ENCODE peak calls at places on chromosomes 1 and 21, in four cellular contexts. Z, U, C and Y are unnamed samples.

GRCh38 chr1:236064674-236065508 is at the start of gene NID1:
- DNase-seq in Z (peak), U (peak), C (peak), Y (no peak)

GRCh38 chr1:24825174-24825573 is 79.9 kb downstream of the CLIC4 start:
- DNase-seq in U (no peak), Z (no peak), C (no peak), Y (no peak)

GRCh38 chr1:12480748-12481362 is 137.2 kb downstream of the DHRS3 start:
- DNase-seq in Z (peak), C (no peak), U (no peak), Y (peak)

GRCh38 chr1:23393706-23394105 is 24.1 kb upstream of the ZNF436 start:
- DNase-seq in C (no peak), Z (no peak), U (no peak), Y (no peak)

GRCh38 chr1:41355356-41355755 is 5.9 kb upstream of the FOXO6 start:
- DNase-seq in Z (no peak), C (no peak), U (no peak), Y (no peak)

GRCh38 chr21:17512245-17513213 is at the start of gene CXADR:
- DNase-seq in U (peak), C (peak), Z (peak), Y (no peak)

GRCh38 chr1:7589774-7590425 is 181.2 kb upstream of the VAMP3 start:
- DNase-seq in C (no peak), Z (no peak), U (no peak), Y (no peak)

GRCh38 chr1:22824975-22825374 is 114.3 kb downstream of the EPHB2 start:
- DNase-seq in C (no peak), U (no peak), Z (no peak), Y (no peak)

GRCh38 chr1:29677028-29678024 is 441.0 kb downstream of the PTPRU start:
- DNase-seq in U (no peak), C (no peak), Z (no peak), Y (no peak)

GRCh38 chr1:61461406-61462384 is 263.2 kb downstream of the TM2D1 start:
- DNase-seq in Z (no peak), U (no peak), C (no peak), Y (no peak)

GRCh38 chr1:75768021-75768420 is 18.0 kb upstream of the RABGGTB start:
- DNase-seq in C (no peak), Z (no peak), U (no peak), Y (no peak)

GRCh38 chr21:16587141-16587570 is 857.4 kb downstream of the USP25 start:
- DNase-seq in C (no peak), Z (peak), U (no peak), Y (peak)

GRCh38 chr1:27071049-27071416 is 58.4 kb upstream of the TENT5B start:
- DNase-seq in U (no peak), Z (no peak), C (peak), Y (no peak)

DNA sequence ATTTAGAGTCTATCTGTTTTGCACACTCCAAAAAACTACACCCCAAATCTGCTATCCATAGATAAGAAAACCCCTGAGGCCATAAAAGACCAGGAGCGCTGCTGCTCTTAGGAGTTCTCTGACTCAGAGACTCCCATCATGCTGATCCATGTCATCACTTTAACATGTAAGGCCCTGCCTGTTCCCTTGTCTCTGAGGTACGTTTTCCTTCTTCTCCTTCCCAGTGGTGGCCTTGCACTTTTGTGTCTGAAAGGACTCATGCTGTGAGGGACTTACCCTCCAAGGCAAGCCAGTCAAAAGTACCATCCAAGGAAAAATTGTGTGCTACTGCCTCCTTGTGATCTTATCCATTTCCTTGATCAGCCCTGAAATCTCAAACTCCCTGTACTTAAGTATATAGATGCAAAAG is 427.4 kb upstream of the NCAM2 start:
- DNase-seq in Z (no peak), C (no peak), U (peak), Y (no peak)
- TF ChIP-seq CTCF in Z (no peak), C (no peak), U (no peak), Y (no peak)

GRCh38 chr1:112692681-112693080 is 14.2 kb downstream of the RHOC start:
- DNase-seq in Z (no peak), C (no peak), U (no peak), Y (no peak)

GRCh38 chr1:112693821-112694220 is 13.1 kb downstream of the RHOC start:
- DNase-seq in U (no peak), Z (no peak), C (peak), Y (no peak)

GRCh38 chr1:112695276-112695675 is 11.7 kb downstream of the RHOC start:
- DNase-seq in Z (no peak), U (no peak), C (no peak), Y (no peak)

GRCh38 chr1:112696578-112697320 is 10.2 kb downstream of the RHOC start:
- DNase-seq in C (no peak), Z (no peak), U (no peak), Y (no peak)

DNA sequence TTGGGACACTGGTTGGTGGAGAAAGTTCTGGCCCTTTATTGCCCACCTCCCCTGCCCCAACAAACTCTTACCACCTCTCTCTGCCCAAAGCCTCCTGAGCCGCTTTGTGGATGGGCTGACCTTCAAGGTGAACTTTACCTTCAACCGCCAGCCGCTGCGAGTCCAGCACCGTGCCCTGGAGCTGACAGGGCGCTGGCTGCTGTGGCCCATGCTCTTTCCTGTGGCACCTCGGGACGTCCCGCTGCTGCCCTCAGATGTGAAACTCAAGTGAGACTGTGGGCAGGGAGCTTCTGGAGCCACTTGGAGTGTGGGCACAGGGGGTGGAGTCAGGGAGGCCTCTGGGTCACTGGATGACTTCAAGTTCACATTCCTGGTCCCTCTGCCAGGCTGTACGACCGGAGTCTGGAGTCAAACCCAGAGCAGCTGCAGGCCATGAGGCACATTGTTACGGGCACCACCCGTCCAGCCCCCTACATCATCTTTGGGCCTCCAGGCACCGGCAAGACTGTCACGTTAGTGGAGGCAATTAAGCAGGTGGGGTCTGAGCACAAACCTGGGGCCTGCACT is 12.5 kb downstream of the RHOC start:
- DNase-seq in C (peak), Z (no peak), U (no peak), Y (no peak)
- TF ChIP-seq CTCF in C (no peak), Z (no peak), U (no peak), Y (no peak)

GRCh38 chr1:119827010-119827409 is 15.8 kb upstream of the REG4 start:
- DNase-seq in U (no peak), Z (no peak), C (no peak), Y (no peak)
- TF ChIP-seq CTCF in U (peak), Z (no peak), C (no peak), Y (peak)

GRCh38 chr1:182782587-182782913 is 7.0 kb upstream of the NPL start:
- DNase-seq in C (no peak), Z (no peak), U (no peak), Y (no peak)

GRCh38 chr1:182783068-182783467 is 6.5 kb upstream of the NPL start:
- DNase-seq in Z (no peak), C (no peak), U (peak), Y (no peak)

GRCh38 chr1:182787002-182787324 is 2.6 kb upstream of the NPL start:
- DNase-seq in Z (no peak), C (no peak), U (no peak), Y (no peak)

GRCh38 chr1:182786223-182787001 is 3.2 kb upstream of the NPL start:
- DNase-seq in C (no peak), U (peak), Z (peak), Y (no peak)

GRCh38 chr1:182784556-182785171 is 4.9 kb upstream of the NPL start:
- DNase-seq in Z (peak), C (no peak), U (peak), Y (no peak)
- TF ChIP-seq CTCF in Z (peak), C (peak), U (peak), Y (peak)

GRCh38 chr1:205913451-205914204 is 29.6 kb downstream of the SLC26A9 start:
- DNase-seq in Z (peak), U (no peak), C (no peak), Y (peak)

DNA sequence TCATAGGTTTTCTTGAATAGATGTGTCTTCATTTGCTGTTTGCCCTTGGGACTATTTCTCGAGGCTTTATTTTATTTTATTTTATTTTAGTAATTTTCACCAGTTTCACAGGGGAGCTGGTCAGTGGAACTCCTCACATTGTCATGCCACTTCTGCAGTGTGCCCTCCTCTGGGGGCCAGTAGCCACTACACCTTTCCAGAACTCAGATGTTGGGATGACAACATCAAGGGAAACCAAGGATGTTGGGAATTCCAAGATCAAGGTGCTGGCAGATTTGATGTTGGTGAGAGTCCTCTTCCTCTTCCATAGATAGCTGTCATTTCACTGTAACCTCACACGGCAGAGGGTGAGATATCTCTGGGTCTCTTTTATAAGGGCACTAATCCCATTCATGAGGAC is 35.5 kb downstream of the SLC26A9 start:
- DNase-seq in Z (peak), U (peak), C (no peak), Y (no peak)
- TF ChIP-seq CTCF in Z (peak), U (peak), C (peak), Y (peak)